ENCODE peak calls at places on chromosomes 16 and 17, in four cellular contexts. G is neural progenitor cell, X is MM.1S, F is hepatocyte. I is an unnamed sample.

GRCh38 chr17:41464682-41465081 is 2.5 kb downstream of the KRT32 start:
- DNase-seq in G (no peak), X (no peak), F (peak; percentile 28), I (peak; percentile 73)

GRCh38 chr16:56477096-56477878 is 25.9 kb downstream of the OGFOD1 start:
- DNase-seq in G (no peak), X (no peak), F (peak; percentile 17), I (peak; percentile 48)

GRCh38 chr16:85675528-85675927 is 13.2 kb downstream of the GINS2 start:
- DNase-seq in G (no peak), X (no peak), F (no peak), I (no peak)

GRCh38 chr17:29078183-29079045 is 35.5 kb downstream of the PIPOX start:
- DNase-seq in G (no peak), X (no peak), F (no peak), I (peak; percentile 55)

GRCh38 chr16:12576878-12577277 is 226.8 kb downstream of the CPPED1 start:
- DNase-seq in G (no peak), X (no peak), F (no peak), I (no peak)

GRCh38 chr17:19752216-19753048 is 4.3 kb upstream of the ALDH3A1 start:
- DNase-seq in G (no peak), X (no peak), F (no peak), I (peak; percentile 85)

GRCh38 chr17:77634710-77635109 is 323.8 kb upstream of the TNRC6C start:
- DNase-seq in G (peak; percentile 33), X (peak; percentile 95), F (no peak), I (no peak)

GRCh38 chr16:50478773-50479149 is 69.4 kb upstream of the NKD1 start:
- DNase-seq in G (no peak), X (no peak), F (no peak), I (peak; percentile 37)

GRCh38 chr17:4393806-4394205 is 27.3 kb upstream of the UBE2G1 start:
- DNase-seq in G (no peak), X (peak; percentile 25), F (no peak), I (no peak)

GRCh38 chr16:3458852-3459361 is 15.4 kb downstream of the NAA60 start:
- DNase-seq in G (no peak), X (peak; percentile 31), F (peak; percentile 85), I (no peak)

GRCh38 chr17:34435182-34435928 is 72.3 kb upstream of the CCL1 start:
- DNase-seq in G (no peak), X (no peak), F (no peak), I (no peak)

GRCh38 chr17:43398724-43399595 is at the start of gene ARL4D:
- DNase-seq in G (peak; percentile 94), X (peak; percentile 31), F (peak; percentile 91), I (peak; percentile 64)

GRCh38 chr16:52690468-52690867 is 143.5 kb upstream of the TOX3 start:
- DNase-seq in G (no peak), X (no peak), F (no peak), I (no peak)

GRCh38 chr17:21295036-21295952 is 10.8 kb downstream of the MAP2K3 start:
- DNase-seq in G (no peak), X (no peak), F (peak; percentile 29), I (peak; percentile 57)

GRCh38 chr17:17782425-17783120 is 54.2 kb downstream of the SREBF1 start:
- DNase-seq in G (peak; percentile 72), X (no peak), F (peak; percentile 54), I (peak; percentile 49)

GRCh38 chr17:66570353-66571195 is 264.3 kb upstream of the CACNG5 start:
- DNase-seq in G (no peak), X (no peak), F (no peak), I (peak; percentile 61)

GRCh38 chr17:66724581-66725341 is 110.2 kb upstream of the CACNG5 start:
- DNase-seq in G (no peak), X (no peak), F (peak; percentile 33), I (no peak)

GRCh38 chr17:63478814-63479494 is 2.1 kb downstream of the ACE start:
- DNase-seq in G (peak; percentile 86), X (peak; percentile 70), F (peak; percentile 90), I (peak; percentile 88)

GRCh38 chr17:81537343-81537855 is 9.2 kb downstream of the FSCN2 start:
- DNase-seq in G (peak; percentile 70), X (no peak), F (peak; percentile 65), I (peak; percentile 42)

GRCh38 chr17:39618252-39618913 is 8.4 kb upstream of the PPP1R1B start:
- DNase-seq in G (no peak), X (no peak), F (no peak), I (peak; percentile 18)

GRCh38 chr17:44005865-44006580 is 1.6 kb downstream of the NAGS start:
- DNase-seq in G (peak; percentile 83), X (peak; percentile 25), F (peak; percentile 61), I (peak; percentile 53)

GRCh38 chr16:913817-914440 is 56.9 kb downstream of the LMF1 start:
- DNase-seq in G (no peak), X (no peak), F (no peak), I (no peak)

GRCh38 chr16:47873434-47873833 is 282.4 kb downstream of the ABCC12 start:
- DNase-seq in G (no peak), X (no peak), F (no peak), I (no peak)

GRCh38 chr17:66811683-66812054 is 23.2 kb upstream of the CACNG5 start:
- DNase-seq in G (no peak), X (no peak), F (no peak), I (no peak)

GRCh38 chr17:81821603-81822311 is 11.3 kb downstream of the MCRIP1 start:
- DNase-seq in G (no peak), X (no peak), F (peak; percentile 85), I (peak; percentile 80)

GRCh38 chr17:68378202-68379149 is 78.8 kb downstream of the WIPI1 start:
- DNase-seq in G (peak; percentile 31), X (no peak), F (peak; percentile 85), I (peak; percentile 52)

GRCh38 chr16:84144859-84145639 is at the start of the genes DNAAF1 and HSDL1:
- DNase-seq in G (peak; percentile 97), X (peak; percentile 81), F (peak; percentile 97), I (peak; percentile 61)
- TF ChIP-seq CTCF in G (peak; percentile 43), X (peak; percentile 7), F (peak; percentile 33), I (peak; percentile 43)

DNA sequence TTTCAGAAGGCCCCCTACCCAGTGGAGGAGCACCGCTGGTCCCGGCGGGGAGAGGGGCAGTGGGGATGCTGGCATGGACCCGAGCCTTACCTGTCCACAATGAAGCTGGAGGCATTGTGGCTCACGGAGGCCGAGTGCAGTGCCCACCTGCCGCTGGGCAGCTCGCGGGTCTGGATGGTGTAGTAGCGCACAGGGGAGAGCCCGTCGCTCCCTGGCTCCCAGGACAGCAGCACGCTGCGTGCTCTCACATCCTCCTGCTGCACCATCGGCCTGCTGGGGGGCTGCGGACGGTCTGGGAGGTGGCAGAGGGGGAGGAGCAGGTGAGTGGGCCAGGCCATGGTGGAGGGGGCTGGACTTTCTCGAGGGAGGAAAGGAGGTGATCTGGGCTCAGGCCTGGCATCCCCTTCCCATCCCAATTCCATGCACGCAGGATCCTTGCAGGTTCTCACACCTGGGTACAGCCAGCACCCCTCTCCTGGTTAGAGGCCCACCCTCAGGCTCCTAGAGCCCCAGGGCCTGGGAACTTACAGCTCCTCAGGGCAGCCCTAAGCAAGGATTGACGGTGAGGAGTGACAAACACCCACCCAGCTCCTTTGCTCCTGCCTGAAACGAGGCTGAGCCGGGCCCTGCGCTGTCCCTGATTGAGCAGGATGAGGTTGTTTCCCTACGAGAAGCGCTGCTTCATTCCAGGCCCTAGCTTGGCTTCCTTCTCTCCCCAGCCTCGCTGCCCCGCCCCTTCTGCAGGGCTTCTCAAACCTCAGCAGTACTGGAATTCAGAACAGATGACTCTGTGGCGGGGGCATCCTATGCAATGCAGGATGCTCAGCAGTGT is 76.2 kb upstream of the CDC42EP4 start:
- DNase-seq in G (no peak), X (no peak), F (no peak), I (no peak)
- TF ChIP-seq EZH2 in G (no peak), X (no peak), F (no peak), I (no peak)

DNA sequence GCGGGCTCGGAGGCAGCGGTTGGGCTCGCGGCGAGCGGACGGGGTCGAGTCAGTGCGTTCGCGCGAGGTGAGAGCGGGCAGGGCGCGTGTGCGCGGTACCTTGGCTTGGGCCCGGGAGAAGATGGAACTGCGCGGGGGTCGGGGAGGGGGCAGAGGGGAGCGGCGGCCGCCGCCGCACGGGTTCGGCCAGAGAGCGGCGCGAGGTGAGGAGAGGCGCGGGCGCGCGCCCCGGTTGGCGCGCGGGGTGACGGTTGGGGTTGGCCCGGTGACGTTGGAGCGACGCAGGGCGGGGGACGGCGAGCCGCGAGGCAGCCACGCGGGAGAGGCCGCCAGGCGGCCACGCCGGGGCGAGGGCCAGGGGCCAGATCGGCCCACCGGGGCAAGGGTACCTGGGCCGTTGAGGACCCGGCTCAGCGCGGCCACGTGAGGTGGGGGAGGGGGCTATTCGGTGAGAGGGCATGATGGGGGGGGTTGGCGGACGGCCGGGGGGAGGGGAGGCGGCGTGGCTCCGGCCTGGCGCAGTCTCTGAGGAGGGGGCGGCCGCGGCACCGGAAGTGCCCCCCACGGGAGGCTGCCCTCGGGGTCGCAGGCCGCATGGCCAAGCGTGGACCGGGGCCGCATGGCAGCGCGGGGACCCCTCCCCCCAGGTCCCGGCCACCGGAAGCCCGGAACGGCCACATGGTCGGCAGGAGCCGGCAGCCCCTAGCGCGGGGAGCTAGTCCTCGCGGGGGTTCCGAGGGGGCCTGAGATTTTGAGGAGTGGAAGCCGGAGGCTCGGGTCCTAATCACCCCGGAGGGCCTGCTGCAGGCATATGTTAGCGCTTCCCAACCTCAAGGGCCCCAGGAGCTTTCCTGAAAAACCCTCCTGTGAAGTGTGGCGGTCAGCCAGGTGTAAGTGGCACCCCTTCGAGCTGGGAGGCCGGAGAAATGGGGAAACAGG is 527 bp downstream of the EIF5A start:
- DNase-seq in G (peak; percentile 55), X (peak; percentile 43), F (peak; percentile 82), I (peak; percentile 33)
- TF ChIP-seq CTCF in G (peak; percentile 3), X (no peak), F (no peak), I (no peak)

GRCh38 chr16:55056585-55057520 is 126.2 kb downstream of the IRX5 start:
- DNase-seq in G (peak; percentile 84), X (no peak), F (peak; percentile 55), I (no peak)
- TF ChIP-seq EZH2 in G (peak; percentile 67), X (no peak), F (peak; percentile 58), I (no peak)

DNA sequence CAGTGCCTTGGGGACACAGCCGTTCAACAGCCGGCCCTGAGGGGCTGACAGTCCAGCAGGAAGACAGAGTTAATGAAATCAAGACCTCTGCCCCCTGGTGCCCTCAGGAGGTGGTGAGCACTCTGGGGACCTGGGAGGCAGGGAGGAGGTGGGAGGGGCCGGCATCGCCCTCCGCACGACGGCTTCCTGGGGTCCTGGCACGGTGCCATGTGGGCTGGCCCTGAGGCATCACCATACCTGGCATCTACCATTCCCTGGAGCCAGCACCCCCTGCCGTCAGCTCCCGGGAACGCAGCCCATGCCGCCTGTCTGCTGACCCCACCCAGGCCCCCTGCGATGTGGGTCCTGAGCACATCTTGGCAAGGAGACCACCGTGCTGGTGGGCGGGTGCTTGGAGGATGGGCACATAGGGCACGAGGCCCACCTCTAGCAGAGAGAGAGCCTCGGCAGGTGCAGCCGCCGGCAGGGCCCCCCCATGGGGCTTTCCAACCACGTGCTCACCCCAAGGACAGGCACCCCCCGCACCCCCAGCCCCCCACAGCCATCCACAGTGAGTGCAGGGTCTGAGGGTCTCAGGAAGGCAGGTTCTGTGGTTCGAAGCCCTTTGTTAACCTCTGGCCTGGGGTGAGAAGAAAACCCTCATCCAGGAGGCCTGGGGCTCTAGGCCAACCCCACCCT is 52.5 kb downstream of the ZFPM1 start:
- DNase-seq in G (no peak), X (no peak), F (peak; percentile 80), I (peak; percentile 37)
- TF ChIP-seq CTCF in G (no peak), X (peak; percentile 10), F (peak; percentile 39), I (peak; percentile 42)